ENCODE peak calls at places on chromosomes 5 and 9, in five cellular contexts. K is T-cell, P is DMS153, D is WTC11, N is COLO829. Y is an unnamed sample.

GRCh38 chr5:60161340-60161934 is 267.9 kb upstream of the PDE4D start:
- DNase-seq in K (no peak), P (no peak), D (no peak), N (peak), Y (no peak)

GRCh38 chr5:62671479-62671878 is 92.9 kb downstream of the LRRC70 start:
- DNase-seq in K (no peak), P (no peak), D (no peak), N (no peak), Y (no peak)

GRCh38 chr9:72294952-72295351 is 70.1 kb downstream of the ZFAND5 start:
- DNase-seq in K (no peak), P (no peak), D (no peak), N (no peak), Y (no peak)

GRCh38 chr5:72205431-72206009 is 98.2 kb downstream of the MAP1B start:
- DNase-seq in K (no peak), P (no peak), D (no peak), N (no peak), Y (no peak)

GRCh38 chr9:79572032-79572890 is 496 bp downstream of the TLE4 start:
- DNase-seq in K (peak), P (no peak), D (peak), N (no peak), Y (peak)

GRCh38 chr5:7261049-7261448 is 134.9 kb upstream of the ADCY2 start:
- DNase-seq in K (no peak), P (peak), D (peak), N (peak), Y (no peak)

GRCh38 chr9:89842267-89842768 is 237.5 kb downstream of the GADD45G start:
- DNase-seq in K (no peak), P (peak), D (no peak), N (no peak), Y (no peak)

GRCh38 chr5:84445049-84445685 is 60.5 kb upstream of the EDIL3 start:
- DNase-seq in K (no peak), P (no peak), D (no peak), N (no peak), Y (no peak)

GRCh38 chr9:5870691-5871090 is 20.0 kb upstream of the MLANA start:
- DNase-seq in K (no peak), P (no peak), D (no peak), N (peak), Y (no peak)

GRCh38 chr9:133429216-133429613 is 7.0 kb downstream of the ADAMTS13 start:
- DNase-seq in K (no peak), P (no peak), D (peak), N (no peak), Y (no peak)

GRCh38 chr9:106860731-106861584 is 2.0 kb upstream of the ZNF462 start:
- DNase-seq in K (no peak), P (no peak), D (peak), N (no peak), Y (no peak)

GRCh38 chr9:129023036-129023907 is 4.9 kb downstream of the SH3GLB2 start:
- DNase-seq in K (no peak), P (no peak), D (no peak), N (no peak), Y (no peak)

GRCh38 chr9:127179633-127180401 is 57.4 kb upstream of the ANGPTL2 start:
- DNase-seq in K (no peak), P (no peak), D (peak), N (no peak), Y (no peak)

GRCh38 chr9:100426532-100427365 is at the start of gene MSANTD3:
- DNase-seq in K (peak), P (peak), D (peak), N (peak), Y (peak)

GRCh38 chr5:94498199-94498598 is 120.2 kb downstream of the KIAA0825 start:
- DNase-seq in K (no peak), P (no peak), D (no peak), N (no peak), Y (no peak)

GRCh38 chr9:11338130-11338529 is 725.3 kb upstream of the PTPRD start:
- DNase-seq in K (no peak), P (no peak), D (no peak), N (no peak), Y (no peak)

GRCh38 chr5:1004598-1005361 is 3.8 kb upstream of the NKD2 start:
- DNase-seq in K (peak), P (peak), D (peak), N (no peak), Y (peak)

GRCh38 chr5:56169949-56170348 is 63.2 kb downstream of the ANKRD55 start:
- DNase-seq in K (no peak), P (no peak), D (no peak), N (no peak), Y (no peak)

GRCh38 chr9:110555971-110556370 is 23.6 kb downstream of the SVEP1 start:
- DNase-seq in K (no peak), P (no peak), D (no peak), N (no peak), Y (no peak)

GRCh38 chr5:176860381-176860780 is 38.8 kb downstream of the HK3 start:
- DNase-seq in K (no peak), P (no peak), D (no peak), N (no peak), Y (no peak)

GRCh38 chr5:76692274-76692540 is 23.7 kb upstream of the F2R start:
- DNase-seq in K (no peak), P (no peak), D (no peak), N (no peak), Y (no peak)

GRCh38 chr5:102450313-102450990 is 48.3 kb downstream of the SLCO6A1 start:
- DNase-seq in K (no peak), P (no peak), D (peak), N (no peak), Y (no peak)

GRCh38 chr5:40570408-40571129 is 109.1 kb upstream of the PTGER4 start:
- DNase-seq in K (no peak), P (no peak), D (no peak), N (no peak), Y (no peak)

Y was measured in CD4-positive, alpha-beta T cell.